ENCODE peak calls at places on chromosomes 12 and 14, in four cellular contexts. U is stimulated activated CD8-positive, alpha-beta memory T cell treated with anti-CD3 and anti-CD28 coated beads, Interleukin-15, amount 100 ng/mL, for 4 hours; V is GM19239; N is BJ. A is an unnamed sample.

GRCh38 chr12:57766464-57767311 is at the start of gene CYP27B1:
- DNase-seq in U (no peak), V (no peak), N (no peak), A (no peak)

GRCh38 chr14:51676549-51676948 is 24.8 kb downstream of the FRMD6 start:
- DNase-seq in U (no peak), N (no peak), V (no peak), A (no peak)

GRCh38 chr14:61471297-61471980 is 150.1 kb downstream of the PRKCH start:
- DNase-seq in V (no peak), U (no peak), N (no peak), A (no peak)

GRCh38 chr12:27081668-27082091 is 698 bp downstream of the C12orf71 start:
- DNase-seq in U (no peak), V (no peak), N (no peak), A (no peak)

GRCh38 chr14:71533396-71533795 is 398.8 kb upstream of the RGS6 start:
- DNase-seq in V (no peak), N (no peak), U (no peak), A (no peak)

GRCh38 chr12:52245259-52245961 is 12.4 kb downstream of the KRT7 start:
- DNase-seq in V (no peak), U (no peak), N (no peak), A (no peak)

GRCh38 chr12:80032967-80033366 is 66.4 kb upstream of the OTOGL start:
- DNase-seq in U (no peak), N (no peak), V (no peak), A (no peak)

GRCh38 chr12:64824500-64825142 is at the start of gene TBC1D30:
- DNase-seq in N (no peak), U (no peak), V (no peak), A (no peak)

A was measured in HFF-Myc.